ENCODE peak calls at places on chromosomes 6 and 20, in six cellular contexts. H is T follicular helper cell; A is T-helper 2 cell; D is stimulated activated CD4-positive, alpha-beta T cell treated with anti-CD3 and anti-CD28 coated beads, Interleukin-15, amount 100 ng/mL, for 1 hour; J is putamen; U is fibroblast of lung. F is an unnamed sample.

GRCh38 chr6:145557474-145557873 is 177.8 kb downstream of the EPM2A start:
- DNase-seq in U (no peak), D (no peak), J (no peak), H (no peak), A (no peak), F (no peak)

GRCh38 chr6:15132854-15133670 is 112.8 kb upstream of the JARID2 start:
- DNase-seq in A (no peak), D (no peak), U (peak; percentile 48), H (no peak), J (no peak), F (no peak)

GRCh38 chr20:35737865-35738333 is 4.2 kb downstream of the RBM39 start:
- DNase-seq in A (no peak), U (no peak), D (no peak), H (no peak), J (no peak), F (no peak)

GRCh38 chr6:104325341-104326172 is 534.2 kb downstream of the HACE1 start:
- DNase-seq in D (no peak), A (no peak), U (peak; percentile 4), J (peak; percentile 14), H (no peak), F (no peak)

GRCh38 chr20:57582432-57583288 is 21.8 kb downstream of the PCK1 start:
- DNase-seq in U (peak; percentile 46), J (peak; percentile 54), D (no peak), A (no peak), H (no peak), F (no peak)

GRCh38 chr6:163750436-163751031 is 336.0 kb downstream of the QKI start:
- DNase-seq in A (no peak), U (no peak), H (no peak), J (peak; percentile 23), D (no peak), F (no peak)

GRCh38 chr6:47680056-47680455 is 18.3 kb upstream of the ADGRF4 start:
- DNase-seq in H (no peak), U (no peak), J (no peak), A (no peak), D (no peak), F (no peak)

GRCh38 chr6:47631248-47632196 is 66.9 kb upstream of the ADGRF4 start:
- DNase-seq in J (peak; percentile 16), H (no peak), A (no peak), U (peak; percentile 66), D (no peak), F (no peak)

GRCh38 chr6:35706468-35706867 is 17.8 kb upstream of the FKBP5 start:
- DNase-seq in H (no peak), J (no peak), A (no peak), D (no peak), U (peak; percentile 51), F (no peak)

GRCh38 chr6:168609026-168609685 is 168.2 kb downstream of the SMOC2 start:
- DNase-seq in H (no peak), D (no peak), A (no peak), U (no peak), J (no peak), F (no peak)